ENCODE peak calls at places on chromosomes 3 and 15, in five cellular contexts. One of them, this sample, is unnamed.

GRCh38 chr15:92599394-92599970 is 56.1 kb downstream of the FAM174B start:
- DNase-seq in fibroblast of mammary gland: peak; percentile 88
- DNase-seq in HT1080: peak; percentile 57
- DNase-seq in NT2/D1: no peak
- DNase-seq in epithelial cell of prostate: no peak
- DNase-seq in this sample: no peak

GRCh38 chr3:52882377-52882776 is 15.0 kb downstream of the STIMATE start:
- DNase-seq in fibroblast of mammary gland: no peak
- DNase-seq in HT1080: no peak
- DNase-seq in NT2/D1: no peak
- DNase-seq in epithelial cell of prostate: no peak
- DNase-seq in this sample: no peak

GRCh38 chr3:136750209-136750921 is 1.8 kb downstream of the STAG1 start:
- DNase-seq in fibroblast of mammary gland: peak; percentile 20
- DNase-seq in HT1080: no peak
- DNase-seq in NT2/D1: no peak
- DNase-seq in epithelial cell of prostate: no peak
- DNase-seq in this sample: no peak

GRCh38 chr3:125112981-125113380 is 57.2 kb upstream of the HEG1 start:
- DNase-seq in fibroblast of mammary gland: no peak
- DNase-seq in HT1080: no peak
- DNase-seq in NT2/D1: no peak
- DNase-seq in epithelial cell of prostate: no peak
- DNase-seq in this sample: no peak

GRCh38 chr3:122014741-122015140 is 7.3 kb downstream of the ILDR1 start:
- DNase-seq in fibroblast of mammary gland: no peak
- DNase-seq in HT1080: no peak
- DNase-seq in NT2/D1: no peak
- DNase-seq in epithelial cell of prostate: no peak
- DNase-seq in this sample: no peak

GRCh38 chr3:107367353-107367752 is 9.9 kb upstream of the CCDC54 start:
- DNase-seq in fibroblast of mammary gland: peak; percentile 84
- DNase-seq in HT1080: peak; percentile 87
- DNase-seq in NT2/D1: no peak
- DNase-seq in epithelial cell of prostate: peak; percentile 27
- DNase-seq in this sample: no peak

GRCh38 chr3:186909078-186909853 is 21.1 kb upstream of the ST6GAL1 start:
- DNase-seq in fibroblast of mammary gland: no peak
- DNase-seq in HT1080: peak; percentile 52
- DNase-seq in NT2/D1: no peak
- DNase-seq in epithelial cell of prostate: no peak
- DNase-seq in this sample: no peak

GRCh38 chr15:69451951-69452701 is 492 bp upstream of the RPLP1 start:
- DNase-seq in fibroblast of mammary gland: peak; percentile 64
- DNase-seq in HT1080: no peak
- DNase-seq in NT2/D1: no peak
- DNase-seq in epithelial cell of prostate: no peak
- DNase-seq in this sample: no peak

GRCh38 chr15:51776952-51777574 is 25.7 kb downstream of the TMOD2 start:
- DNase-seq in fibroblast of mammary gland: peak; percentile 82
- DNase-seq in HT1080: peak; percentile 65
- DNase-seq in NT2/D1: no peak
- DNase-seq in epithelial cell of prostate: peak; percentile 87
- DNase-seq in this sample: peak; percentile 58

GRCh38 chr15:42404461-42405235 is 45.3 kb downstream of the CAPN3 start:
- DNase-seq in fibroblast of mammary gland: no peak
- DNase-seq in HT1080: no peak
- DNase-seq in NT2/D1: no peak
- DNase-seq in epithelial cell of prostate: no peak
- DNase-seq in this sample: no peak

GRCh38 chr3:64677961-64678716 is 9.7 kb downstream of the ADAMTS9 start:
- DNase-seq in fibroblast of mammary gland: no peak
- DNase-seq in HT1080: no peak
- DNase-seq in NT2/D1: no peak
- DNase-seq in epithelial cell of prostate: no peak
- DNase-seq in this sample: no peak

GRCh38 chr3:129121792-129122696 is at the start of gene RAB43:
- DNase-seq in fibroblast of mammary gland: peak; percentile 68
- DNase-seq in HT1080: peak; percentile 76
- DNase-seq in NT2/D1: peak; percentile 94
- DNase-seq in epithelial cell of prostate: peak; percentile 10
- DNase-seq in this sample: peak; percentile 96

GRCh38 chr3:35849963-35850362 is 210.6 kb downstream of the ARPP21 start:
- DNase-seq in fibroblast of mammary gland: no peak
- DNase-seq in HT1080: no peak
- DNase-seq in NT2/D1: no peak
- DNase-seq in epithelial cell of prostate: no peak
- DNase-seq in this sample: no peak

GRCh38 chr3:70298385-70298784 is 14.1 kb downstream of the MDFIC2 start:
- DNase-seq in fibroblast of mammary gland: no peak
- DNase-seq in HT1080: peak; percentile 13
- DNase-seq in NT2/D1: no peak
- DNase-seq in epithelial cell of prostate: no peak
- DNase-seq in this sample: no peak

GRCh38 chr3:18058666-18059065 is 316.2 kb upstream of the TBC1D5 start:
- DNase-seq in fibroblast of mammary gland: no peak
- DNase-seq in HT1080: no peak
- DNase-seq in NT2/D1: no peak
- DNase-seq in epithelial cell of prostate: no peak
- DNase-seq in this sample: no peak

GRCh38 chr3:102714567-102714966 is 279.8 kb downstream of the ZPLD1 start:
- DNase-seq in fibroblast of mammary gland: no peak
- DNase-seq in HT1080: no peak
- DNase-seq in NT2/D1: no peak
- DNase-seq in epithelial cell of prostate: no peak
- DNase-seq in this sample: no peak

GRCh38 chr3:127637546-127637945 is 8.6 kb downstream of the PODXL2 start:
- DNase-seq in fibroblast of mammary gland: no peak
- DNase-seq in HT1080: peak; percentile 71
- DNase-seq in NT2/D1: no peak
- DNase-seq in epithelial cell of prostate: no peak
- DNase-seq in this sample: no peak

GRCh38 chr15:88985547-88986393 is 72.6 kb upstream of the MFGE8 start:
- DNase-seq in fibroblast of mammary gland: no peak
- DNase-seq in HT1080: no peak
- DNase-seq in NT2/D1: peak; percentile 85
- DNase-seq in epithelial cell of prostate: no peak
- DNase-seq in this sample: no peak

GRCh38 chr15:74368121-74368520 is 675 bp upstream of the CYP11A1 start:
- DNase-seq in fibroblast of mammary gland: no peak
- DNase-seq in HT1080: no peak
- DNase-seq in NT2/D1: no peak
- DNase-seq in epithelial cell of prostate: no peak
- DNase-seq in this sample: no peak

GRCh38 chr3:33083958-33084357 is 13.0 kb downstream of the GLB1 start:
- DNase-seq in fibroblast of mammary gland: no peak
- DNase-seq in HT1080: no peak
- DNase-seq in NT2/D1: no peak
- DNase-seq in epithelial cell of prostate: no peak
- DNase-seq in this sample: no peak

GRCh38 chr3:142027713-142028112 is 121.6 kb downstream of the TFDP2 start:
- DNase-seq in fibroblast of mammary gland: peak; percentile 25
- DNase-seq in HT1080: peak; percentile 39
- DNase-seq in NT2/D1: no peak
- DNase-seq in epithelial cell of prostate: no peak
- DNase-seq in this sample: peak; percentile 40

GRCh38 chr3:115808239-115808638 is 184.9 kb downstream of the GAP43 start:
- DNase-seq in fibroblast of mammary gland: no peak
- DNase-seq in HT1080: no peak
- DNase-seq in NT2/D1: no peak
- DNase-seq in epithelial cell of prostate: no peak
- DNase-seq in this sample: no peak

GRCh38 chr3:138062037-138062436 is 52.1 kb downstream of the CLDN18 start:
- DNase-seq in fibroblast of mammary gland: no peak
- DNase-seq in HT1080: no peak
- DNase-seq in NT2/D1: no peak
- DNase-seq in epithelial cell of prostate: no peak
- DNase-seq in this sample: no peak

This sample was measured in neuronal stem cell.